ENCODE peak calls at places on chromosomes 5 and 9, in ten cellular contexts. X is OCI-LY7, Z is GM13977, B is WTC11, Q is tibial artery, C is HFFc6, V is AG04450, I is stomach, P is choroid plexus epithelial cell, W is body of pancreas. K is an unnamed sample.

GRCh38 chr5:32942225-32942989 is 231.3 kb downstream of the NPR3 start:
- DNase-seq in V (no peak), P (peak; percentile 39), B (peak; percentile 29), C (no peak), Z (peak; percentile 33), W (peak; percentile 13), Q (no peak), X (peak; percentile 50), I (no peak), K (peak; percentile 22)

GRCh38 chr5:178477224-178478201 is 112.7 kb downstream of the COL23A1 start:
- DNase-seq in X (no peak), V (no peak), P (no peak), B (no peak), C (no peak), Q (peak; percentile 57), W (no peak), Z (no peak), I (no peak), K (no peak)

GRCh38 chr5:158966691-158967090 is 133.0 kb downstream of the EBF1 start:
- DNase-seq in B (no peak), V (no peak), Z (no peak), C (no peak), W (no peak), Q (no peak), P (no peak), I (no peak), X (no peak), K (no peak)

GRCh38 chr5:176609724-176610429 is at the start of gene GPRIN1:
- DNase-seq in W (peak; percentile 42), P (peak; percentile 43), Q (no peak), B (peak; percentile 66), Z (peak; percentile 98), C (no peak), V (no peak), X (peak; percentile 80), I (peak; percentile 48), K (peak; percentile 99)

GRCh38 chr5:112418412-112419049 is 546 bp downstream of the EPB41L4A start:
- DNase-seq in V (no peak), P (peak; percentile 13), I (no peak), C (no peak), W (no peak), X (no peak), Z (peak; percentile 10), Q (peak; percentile 67), B (no peak), K (no peak)

GRCh38 chr5:34843482-34843881 is 4.5 kb downstream of the TTC23L start:
- DNase-seq in V (no peak), B (no peak), W (no peak), I (no peak), C (no peak), P (peak; percentile 76), Z (no peak), X (no peak), Q (no peak), K (no peak)

GRCh38 chr5:16140944-16141343 is 38.6 kb downstream of the MARCHF11 start:
- DNase-seq in V (no peak), P (peak; percentile 13), I (no peak), C (no peak), Z (no peak), W (no peak), B (no peak), X (no peak), Q (no peak), K (no peak)

GRCh38 chr9:114805670-114806551 is at the start of gene TNFSF15:
- DNase-seq in X (peak; percentile 50), V (no peak), P (peak; percentile 74), I (peak; percentile 71), C (no peak), Q (no peak), W (peak; percentile 75), Z (peak; percentile 17), B (peak; percentile 49), K (peak; percentile 13)

GRCh38 chr9:37694355-37694754 is 43.6 kb downstream of the FRMPD1 start:
- DNase-seq in P (no peak), V (no peak), W (no peak), Q (no peak), X (no peak), Z (no peak), B (no peak), C (no peak), I (no peak), K (no peak)
- TF ChIP-seq CTCF in P (no peak), V (no peak), W (no peak), Q (no peak), X (no peak), Z (no peak), B (no peak), C (no peak), I (no peak), K (no peak)

GRCh38 chr9:135965124-135965756 is 4.1 kb upstream of the UBAC1 start:
- DNase-seq in X (no peak), P (no peak), W (no peak), B (no peak), Z (no peak), V (no peak), C (no peak), Q (no peak), I (no peak), K (no peak)

GRCh38 chr9:135961811-135962695 is 880 bp upstream of the UBAC1 start:
- DNase-seq in B (no peak), Q (no peak), Z (no peak), X (no peak), W (no peak), V (no peak), P (no peak), I (no peak), C (no peak), K (no peak)

GRCh38 chr9:135962696-135963307 is 1.6 kb upstream of the UBAC1 start:
- DNase-seq in Q (no peak), W (no peak), I (no peak), V (no peak), C (no peak), P (no peak), Z (no peak), B (no peak), X (no peak), K (no peak)

GRCh38 chr9:135963338-135963737 is 2.2 kb upstream of the UBAC1 start:
- DNase-seq in X (no peak), W (no peak), V (no peak), Z (no peak), C (no peak), P (no peak), Q (no peak), I (no peak), B (no peak), K (no peak)

GRCh38 chr9:135963938-135964337 is 2.8 kb upstream of the UBAC1 start:
- DNase-seq in I (no peak), V (no peak), X (no peak), P (no peak), Z (no peak), B (no peak), Q (no peak), W (peak; percentile 46), C (no peak), K (no peak)
- TF ChIP-seq CTCF in I (no peak), V (no peak), X (no peak), P (no peak), Z (no peak), B (no peak), Q (no peak), W (no peak), C (no peak), K (no peak)

GRCh38 chr5:132461671-132462070 is 28.9 kb downstream of the IRF1 start:
- DNase-seq in X (no peak), P (no peak), Z (no peak), Q (no peak), V (no peak), I (no peak), B (no peak), W (no peak), C (no peak), K (no peak)

GRCh38 chr5:132460835-132461230 is 29.7 kb downstream of the IRF1 start:
- DNase-seq in C (no peak), Z (no peak), B (no peak), I (no peak), W (no peak), Q (peak; percentile 54), X (no peak), P (no peak), V (no peak), K (no peak)

GRCh38 chr5:132461235-132461634 is 29.3 kb downstream of the IRF1 start:
- DNase-seq in Q (no peak), P (no peak), B (no peak), Z (no peak), V (no peak), X (no peak), C (no peak), I (no peak), W (no peak), K (no peak)

GRCh38 chr5:132459031-132459982 is 31.3 kb downstream of the IRF1 start:
- DNase-seq in V (no peak), X (no peak), W (no peak), B (no peak), P (peak; percentile 92), Z (no peak), I (peak; percentile 49), C (no peak), Q (peak; percentile 62), K (no peak)

DNA sequence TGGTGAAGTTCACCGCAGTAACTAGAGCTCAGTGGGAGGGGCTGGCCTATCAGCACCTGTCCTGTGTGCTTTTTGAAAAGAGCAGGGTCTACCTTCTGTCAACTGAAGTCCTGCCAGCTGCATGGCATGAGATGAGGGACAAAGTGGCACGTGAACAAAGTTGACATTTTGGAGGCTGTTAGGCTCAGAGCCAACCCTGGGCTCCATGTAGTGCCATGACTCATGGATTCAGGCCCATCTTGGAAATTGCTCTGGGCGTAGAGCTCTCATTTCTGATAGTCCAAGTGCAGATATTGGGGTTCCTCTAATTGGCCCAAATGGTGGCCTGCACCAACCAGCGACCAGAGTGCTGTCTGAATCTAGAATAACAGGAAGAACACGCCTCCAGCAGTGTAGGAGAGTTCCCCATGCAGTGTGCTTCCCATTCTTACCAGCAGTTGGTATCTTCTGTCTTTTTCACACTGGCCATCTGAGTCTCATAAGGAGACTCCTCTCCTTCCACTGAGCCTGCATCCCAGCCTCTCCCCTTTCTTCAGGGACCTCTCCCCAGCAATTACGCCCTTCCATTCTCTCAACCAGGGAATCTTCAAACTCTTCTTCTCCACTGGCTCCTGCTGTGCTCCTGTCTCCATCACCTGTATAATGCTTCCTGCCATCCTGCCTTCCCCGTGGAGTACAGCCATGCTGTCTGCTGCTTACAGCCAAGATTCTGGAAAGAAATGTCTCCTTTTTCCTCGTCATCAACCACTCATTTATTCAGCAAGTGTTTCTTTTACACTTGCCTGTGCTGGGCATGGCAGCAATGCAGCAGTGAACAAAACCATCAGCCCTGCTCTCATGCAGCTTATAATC is 30.4 kb downstream of the IRF1 start:
- DNase-seq in V (no peak), Q (peak; percentile 65), X (peak; percentile 45), P (peak; percentile 61), I (peak; percentile 64), C (no peak), W (peak; percentile 43), B (no peak), Z (no peak), K (no peak)
- TF ChIP-seq CTCF in V (peak; percentile 25), Q (no peak), X (peak; percentile 55), P (peak; percentile 48), I (no peak), C (peak; percentile 49), W (no peak), B (no peak), Z (no peak), K (no peak)

GRCh38 chr5:9538504-9538903 is 7.4 kb downstream of the SEMA5A start:
- DNase-seq in P (peak; percentile 54), V (no peak), X (no peak), W (no peak), Z (no peak), I (no peak), C (peak; percentile 35), B (no peak), Q (no peak), K (no peak)

GRCh38 chr5:9544056-9544455 is 1.8 kb downstream of the SEMA5A start:
- DNase-seq in Z (no peak), C (no peak), B (no peak), V (no peak), X (no peak), Q (no peak), P (no peak), W (no peak), I (no peak), K (no peak)

GRCh38 chr5:9543266-9543925 is 2.5 kb downstream of the SEMA5A start:
- DNase-seq in C (no peak), B (no peak), Z (no peak), V (no peak), X (no peak), Q (no peak), I (no peak), W (no peak), P (peak; percentile 61), K (no peak)

GRCh38 chr5:9537223-9538141 is 8.4 kb downstream of the SEMA5A start:
- DNase-seq in I (no peak), V (no peak), C (no peak), W (no peak), X (no peak), Z (no peak), Q (no peak), B (no peak), P (no peak), K (no peak)

DNA sequence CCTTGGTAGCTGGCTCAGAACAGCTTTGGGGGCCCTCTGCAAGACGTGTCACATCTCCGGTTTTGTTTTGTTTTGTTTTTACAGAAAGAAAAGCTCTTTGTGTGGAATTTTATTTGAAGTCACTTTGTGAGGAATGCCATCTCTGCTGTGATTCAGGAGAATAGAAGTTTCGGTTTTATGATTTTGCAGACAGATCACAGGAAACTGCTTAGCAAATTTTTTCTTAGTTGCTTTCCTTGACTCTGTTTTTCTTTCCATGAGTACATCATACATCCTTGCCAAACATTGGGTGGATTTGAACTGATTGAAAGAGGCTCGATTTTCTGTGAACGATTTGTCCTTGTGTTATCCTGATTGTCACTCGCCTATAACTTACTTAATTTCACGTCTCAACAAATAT is 5.1 kb downstream of the SEMA5A start:
- DNase-seq in Z (no peak), B (no peak), P (peak; percentile 80), Q (no peak), V (no peak), C (peak; percentile 79), W (no peak), I (no peak), X (no peak), K (no peak)
- TF ChIP-seq CTCF in Z (no peak), B (no peak), P (no peak), Q (no peak), V (no peak), C (no peak), W (no peak), I (no peak), X (no peak), K (no peak)

K was measured in GM20000.